ENCODE peak calls at places on chromosomes 13 and 19, in seven cellular contexts. B, H, Q, Z, L, W and I are unnamed samples.

GRCh38 chr13:39451860-39452301 is 151.1 kb downstream of the LHFPL6 start:
- DNase-seq in B (no peak), H (peak; percentile 24), Q (no peak), Z (no peak), L (no peak), W (peak; percentile 39), I (no peak)

GRCh38 chr19:48117515-48118330 is 7.1 kb upstream of the PLA2G4C start:
- DNase-seq in B (no peak), H (no peak), Q (no peak), Z (no peak), L (no peak), W (no peak), I (no peak)

GRCh38 chr13:63910406-63910957 is 2494.8 kb upstream of the PCDH20 start:
- DNase-seq in B (no peak), H (no peak), Q (peak; percentile 7), Z (no peak), L (no peak), W (no peak), I (no peak)

GRCh38 chr13:45678282-45678681 is 23.8 kb upstream of the CBY2 start:
- DNase-seq in B (no peak), H (no peak), Q (no peak), Z (no peak), L (no peak), W (no peak), I (no peak)

GRCh38 chr13:51821666-51822065 is 17.7 kb upstream of the DHRS12 start:
- DNase-seq in B (no peak), H (no peak), Q (no peak), Z (no peak), L (no peak), W (no peak), I (no peak)

GRCh38 chr13:34591163-34591562 is 350.9 kb upstream of the NBEA start:
- DNase-seq in B (no peak), H (no peak), Q (no peak), Z (no peak), L (no peak), W (no peak), I (no peak)

GRCh38 chr19:15101479-15102082 is 5.6 kb upstream of the SYDE1 start:
- DNase-seq in B (no peak), H (no peak), Q (peak; percentile 61), Z (peak; percentile 24), L (no peak), W (peak; percentile 26), I (no peak)

GRCh38 chr19:42282036-42282762 is 13.1 kb downstream of the CIC start:
- DNase-seq in B (no peak), H (no peak), Q (peak; percentile 47), Z (no peak), L (no peak), W (no peak), I (no peak)

DNA sequence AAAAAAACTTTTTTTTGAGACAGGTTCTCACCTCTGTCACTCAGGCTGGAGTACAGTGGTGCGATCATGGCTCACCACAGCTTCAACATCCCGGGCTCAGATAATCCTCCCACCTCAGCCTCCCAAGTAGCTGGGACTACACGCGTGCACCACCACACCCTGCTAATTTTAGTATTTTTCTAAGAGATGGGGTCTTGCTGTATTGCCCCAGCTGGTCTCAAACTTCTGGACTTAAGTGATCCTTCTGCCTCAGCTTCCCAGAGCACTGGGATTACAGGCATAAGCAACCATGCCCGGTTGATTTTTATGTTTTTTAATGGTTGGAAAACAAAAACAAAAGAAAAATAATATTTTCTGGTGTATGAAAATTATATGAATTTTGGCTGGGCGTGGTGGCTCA is 9.2 kb upstream of the ACP7 start:
- DNase-seq in B (no peak), H (no peak), Q (no peak), Z (no peak), L (no peak), W (no peak), I (no peak)
- H3K4me1 ChIP-seq in B (no peaks in the 10 kb centered on the region), H (no peaks in the 10 kb centered on the region), Q (no peaks in the 10 kb centered on the region), Z (peaks cover 14% of the 10 kb centered on the region), L (no peaks in the 10 kb centered on the region), W (no peaks in the 10 kb centered on the region), I (peaks cover 55% of the 10 kb centered on the region)

DNA sequence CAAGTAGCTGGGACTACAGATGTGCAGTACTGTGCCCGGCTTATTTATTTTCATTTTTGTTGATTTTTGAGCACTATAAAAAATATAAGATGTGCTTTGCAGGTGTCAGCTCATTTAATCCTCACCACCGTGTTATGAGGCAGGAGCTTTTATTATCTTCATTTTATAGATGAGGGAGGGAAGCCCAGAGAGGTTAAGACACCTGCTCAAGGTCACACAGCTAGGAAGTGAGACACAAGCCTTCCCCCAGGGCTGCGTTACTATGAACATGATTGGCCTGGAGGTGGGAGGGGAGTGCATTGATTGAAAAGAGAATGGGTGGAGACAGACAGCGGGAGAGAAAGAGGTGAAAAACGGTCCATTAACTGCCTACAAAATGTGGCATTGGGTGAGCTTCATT is 7.2 kb downstream of the ANKRD24 start:
- DNase-seq in B (no peak), H (no peak), Q (no peak), Z (no peak), L (no peak), W (no peak), I (no peak)
- H3K27me3 ChIP-seq in B (peaks cover 22% of the 10 kb centered on the region), H (no peaks in the 10 kb centered on the region), Q (peaks cover 3% of the 10 kb centered on the region), Z (no peaks in the 10 kb centered on the region), L (peaks cover 3% of the 10 kb centered on the region), W (peaks cover 6% of the 10 kb centered on the region), I (no peaks in the 10 kb centered on the region)

DNA sequence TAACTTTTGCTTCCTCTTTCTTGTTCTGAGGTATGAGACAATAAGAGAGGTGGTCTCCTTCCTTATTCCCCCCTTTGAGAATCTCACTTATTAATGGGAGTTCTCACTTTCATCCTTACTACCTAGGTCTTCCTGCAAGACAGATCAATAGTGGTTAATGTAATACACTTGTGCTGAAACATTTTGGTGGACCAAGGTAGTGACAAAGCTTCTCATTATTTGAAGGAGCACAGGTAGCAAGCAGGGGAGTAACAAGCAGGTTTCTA is 17.9 kb downstream of the ZNF700 start:
- DNase-seq in B (no peak), H (no peak), Q (no peak), Z (no peak), L (no peak), W (no peak), I (no peak)
- H3K4me3 ChIP-seq in B (no peak overlapping the region), H (no peak overlapping the region), Q (no peak overlapping the region), Z (no peak overlapping the region), L (no peak overlapping the region), W (no peak overlapping the region), I (no peak overlapping the region)

GRCh38 chr13:110400786-110401533 is 93.9 kb downstream of the COL4A2 start:
- DNase-seq in B (no peak), H (peak; percentile 73), Q (no peak), Z (no peak), L (no peak), W (no peak), I (no peak)
- H3K4me1 ChIP-seq in B (peaks cover 6% of the 10 kb centered on the region), H (peaks cover 31% of the 10 kb centered on the region), Q (peaks cover 13% of the 10 kb centered on the region), Z (no peaks in the 10 kb centered on the region), L (no peaks in the 10 kb centered on the region), W (peaks cover 36% of the 10 kb centered on the region), I (peaks cover 90% of the 10 kb centered on the region)

GRCh38 chr13:24742294-24742693 is 21.7 kb upstream of the RNF17 start:
- DNase-seq in B (no peak), H (no peak), Q (no peak), Z (no peak), L (no peak), W (no peak), I (no peak)

GRCh38 chr13:24745861-24746617 is 17.9 kb upstream of the RNF17 start:
- DNase-seq in B (no peak), H (no peak), Q (no peak), Z (no peak), L (no peak), W (no peak), I (no peak)

GRCh38 chr13:24742986-24743385 is 21.0 kb upstream of the RNF17 start:
- DNase-seq in B (no peak), H (no peak), Q (no peak), Z (no peak), L (no peak), W (no peak), I (no peak)

GRCh38 chr13:24745516-24745860 is 18.5 kb upstream of the RNF17 start:
- DNase-seq in B (no peak), H (no peak), Q (no peak), Z (no peak), L (no peak), W (no peak), I (no peak)

DNA sequence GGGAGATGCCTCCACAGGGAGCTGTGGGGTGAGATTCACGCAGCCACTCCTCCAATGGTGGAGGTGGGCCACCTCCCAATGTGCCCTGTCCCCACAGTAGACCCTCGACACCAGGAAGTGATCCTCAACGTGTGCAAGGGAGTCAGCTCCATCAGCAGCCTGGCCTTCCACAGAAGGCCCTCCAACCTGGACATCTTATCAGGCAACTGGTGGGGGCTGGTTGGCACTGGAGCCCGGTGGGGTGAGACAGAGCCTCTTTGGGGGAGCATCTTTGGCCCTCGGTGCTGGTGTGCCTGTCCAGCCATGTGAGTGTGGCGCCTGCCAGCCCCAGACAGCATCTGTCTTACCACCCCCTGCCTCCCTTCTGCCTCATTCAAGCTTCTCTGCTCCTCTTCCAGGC is 19.7 kb upstream of the RNF17 start:
- DNase-seq in B (no peak), H (no peak), Q (no peak), Z (no peak), L (no peak), W (no peak), I (no peak)
- H3K27me3 ChIP-seq in B (peaks cover 63% of the 10 kb centered on the region), H (no peaks in the 10 kb centered on the region), Q (peaks cover 66% of the 10 kb centered on the region), Z (peaks cover 3% of the 10 kb centered on the region), L (peaks cover 12% of the 10 kb centered on the region), W (peaks cover 28% of the 10 kb centered on the region), I (peaks cover 22% of the 10 kb centered on the region)

GRCh38 chr13:22861958-22862466 is 318.8 kb upstream of the SGCG start:
- DNase-seq in B (no peak), H (no peak), Q (no peak), Z (no peak), L (no peak), W (no peak), I (no peak)
- H3K4me3 ChIP-seq in B (no peak overlapping the region), H (no peak overlapping the region), Q (no peak overlapping the region), Z (no peak overlapping the region), L (no peak overlapping the region), W (no peak overlapping the region), I (no peak overlapping the region)

GRCh38 chr13:58018020-58018419 is 386.5 kb downstream of the PCDH17 start:
- DNase-seq in B (no peak), H (no peak), Q (no peak), Z (no peak), L (no peak), W (no peak), I (no peak)

GRCh38 chr13:58024103-58024502 is 392.6 kb downstream of the PCDH17 start:
- DNase-seq in B (no peak), H (no peak), Q (no peak), Z (no peak), L (no peak), W (no peak), I (no peak)

DNA sequence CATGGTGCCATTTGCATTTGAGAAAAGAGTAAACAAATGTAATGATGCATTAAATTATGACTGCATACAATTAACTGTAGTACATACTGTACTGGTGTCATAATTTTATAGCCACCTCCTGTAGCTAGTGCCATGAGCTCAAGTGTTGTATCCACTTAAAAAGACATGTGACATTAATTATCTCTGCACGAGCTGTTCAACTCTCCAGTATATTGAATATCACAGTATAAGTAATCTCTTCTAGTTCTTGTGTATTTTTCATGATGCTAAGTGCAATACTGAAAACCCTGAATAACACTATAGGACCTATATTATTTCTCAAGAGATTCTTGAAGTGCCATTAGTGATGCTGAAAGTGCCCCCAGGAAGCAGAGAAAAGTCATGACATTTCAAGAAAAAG is 387.3 kb downstream of the PCDH17 start:
- DNase-seq in B (no peak), H (no peak), Q (no peak), Z (no peak), L (no peak), W (no peak), I (no peak)
- H3K4me1 ChIP-seq in B (no peaks in the 10 kb centered on the region), H (no peaks in the 10 kb centered on the region), Q (no peaks in the 10 kb centered on the region), Z (no peaks in the 10 kb centered on the region), L (no peaks in the 10 kb centered on the region), W (no peaks in the 10 kb centered on the region), I (no peaks in the 10 kb centered on the region)

GRCh38 chr19:30316000-30316491 is 56.1 kb upstream of the ZNF536 start:
- DNase-seq in B (no peak), H (no peak), Q (no peak), Z (no peak), L (no peak), W (no peak), I (no peak)
- H3K27me3 ChIP-seq in B (peaks cover under 1% of the 10 kb centered on the region), H (no peaks in the 10 kb centered on the region), Q (no peaks in the 10 kb centered on the region), Z (no peaks in the 10 kb centered on the region), L (no peaks in the 10 kb centered on the region), W (no peaks in the 10 kb centered on the region), I (no peaks in the 10 kb centered on the region)